ENCODE peak calls at places on chromosomes 6 and 20, in eight cellular contexts. W is nephron progenitor cell; B is T-helper 2 cell; U is colonic mucosa; R is GM06990; V is activated effector memory CD4-positive, alpha-beta T cell treated with Interleukin-2 at 50 U/mL for 16 hours; P is WTC11; M is AG08396. Q is an unnamed sample.

GRCh38 chr6:41286544-41287346 is at the start of gene TREM1:
- DNase-seq in M (no peak), W (no peak), B (no peak), U (no peak), R (no peak), P (no peak), V (no peak), Q (peak; percentile 63)

GRCh38 chr6:137894779-137895385 is 27.8 kb downstream of the TNFAIP3 start:
- DNase-seq in M (no peak), W (no peak), B (no peak), R (no peak), U (no peak), P (no peak), V (no peak), Q (no peak)

GRCh38 chr6:153553627-153554026 is 422.5 kb upstream of the RGS17 start:
- DNase-seq in W (peak; percentile 9), R (no peak), U (no peak), M (peak; percentile 3), P (peak; percentile 47), B (no peak), V (no peak), Q (no peak)

GRCh38 chr6:162017551-162017950 is 710.0 kb downstream of the PRKN start:
- DNase-seq in P (no peak), B (no peak), M (no peak), V (no peak), U (no peak), W (no peak), R (no peak), Q (no peak)

GRCh38 chr6:41536884-41537347 is 9.3 kb upstream of the FOXP4 start:
- DNase-seq in V (no peak), W (no peak), B (no peak), M (no peak), P (no peak), U (peak; percentile 90), R (no peak), Q (no peak)

GRCh38 chr6:39835856-39836442 is 43.8 kb downstream of the DAAM2 start:
- DNase-seq in P (no peak), B (no peak), V (no peak), M (peak; percentile 35), U (no peak), R (no peak), W (no peak), Q (no peak)

GRCh38 chr6:116512709-116513108 is 1.3 kb downstream of the CALHM5 start:
- DNase-seq in U (no peak), M (no peak), P (no peak), R (no peak), B (no peak), W (no peak), V (no peak), Q (no peak)

GRCh38 chr6:30213654-30213998 is 420 bp upstream of the TRIM26 start:
- DNase-seq in P (no peak), R (no peak), U (no peak), M (no peak), B (no peak), V (no peak), W (no peak), Q (no peak)

GRCh38 chr6:30810813-30811329 is 66.5 kb upstream of the IER3 start:
- DNase-seq in P (no peak), B (no peak), V (no peak), U (peak; percentile 63), R (peak; percentile 62), W (no peak), M (no peak), Q (peak; percentile 52)

GRCh38 chr6:95545691-95546090 is 31.6 kb upstream of the MANEA start:
- DNase-seq in W (no peak), M (no peak), B (no peak), V (no peak), U (no peak), P (no peak), R (no peak), Q (no peak)

GRCh38 chr20:48774696-48775095 is 53.1 kb downstream of the PREX1 start:
- DNase-seq in U (no peak), V (no peak), P (no peak), W (no peak), M (no peak), R (no peak), B (no peak), Q (no peak)

GRCh38 chr6:84432616-84433015 is 205.2 kb upstream of the CEP162 start:
- DNase-seq in R (no peak), V (no peak), B (no peak), P (no peak), U (no peak), W (no peak), M (no peak), Q (no peak)

GRCh38 chr20:23637282-23638221 is at the start of gene CST3:
- DNase-seq in U (peak; percentile 94), W (peak; percentile 84), M (peak; percentile 95), B (no peak), V (no peak), R (peak; percentile 79), P (peak; percentile 72), Q (no peak)

GRCh38 chr6:150527100-150527499 is 72.6 kb upstream of the PLEKHG1 start:
- DNase-seq in B (no peak), V (no peak), U (peak; percentile 21), M (peak; percentile 17), W (no peak), P (no peak), R (no peak), Q (no peak)

GRCh38 chr6:147160593-147160992 is 43.6 kb upstream of the STXBP5 start:
- DNase-seq in P (no peak), W (no peak), B (no peak), U (no peak), V (no peak), M (no peak), R (no peak), Q (no peak)

GRCh38 chr20:2330090-2330695 is 34.4 kb downstream of the TGM3 start:
- DNase-seq in R (no peak), U (peak; percentile 64), W (no peak), B (no peak), P (no peak), V (no peak), M (no peak), Q (no peak)

GRCh38 chr6:12608016-12608860 is 108.3 kb upstream of the PHACTR1 start:
- DNase-seq in U (no peak), V (no peak), M (no peak), B (no peak), R (peak; percentile 80), W (no peak), P (no peak), Q (no peak)

GRCh38 chr6:128438311-128438916 is 82.0 kb downstream of the PTPRK start:
- DNase-seq in B (no peak), P (no peak), R (no peak), M (no peak), U (no peak), W (no peak), V (no peak), Q (no peak)

GRCh38 chr20:1754306-1754705 is 96.7 kb upstream of the SIRPG start:
- DNase-seq in V (no peak), U (no peak), B (no peak), P (no peak), M (no peak), W (no peak), R (no peak), Q (no peak)

GRCh38 chr20:1489764-1490436 is 1.3 kb downstream of the SIRPB2 start:
- DNase-seq in V (no peak), B (no peak), W (no peak), M (no peak), P (no peak), U (no peak), R (no peak), Q (no peak)

GRCh38 chr20:842547-842940 is 9.0 kb downstream of the FAM110A start:
- DNase-seq in R (no peak), U (no peak), P (no peak), W (no peak), M (no peak), B (no peak), V (no peak), Q (no peak)

GRCh38 chr6:99334526-99335127 is 14.8 kb downstream of the FAXC start:
- DNase-seq in R (peak; percentile 45), P (no peak), B (no peak), M (peak; percentile 40), W (no peak), U (peak; percentile 22), V (no peak), Q (peak; percentile 1)

Q was measured in NK-92 treated with Interleukin-12 subunit alpha and Interleukin-12 subunit beta, amount 100 ng/mL, for 24 hours.